ENCODE peak calls at places on chromosome 16, in four cellular contexts. One of them, this sample, is unnamed.

GRCh38 chr16:68227183-68227793 is 8.6 kb downstream of the ESRP2 start:
- DNase-seq in body of pancreas: no peak
- DNase-seq in heart left ventricle: no peak
- DNase-seq in gastrocnemius medialis: no peak
- DNase-seq in this sample: no peak

GRCh38 chr16:56916571-56917403 is 15.2 kb upstream of the HERPUD1 start:
- DNase-seq in body of pancreas: peak
- DNase-seq in gastrocnemius medialis: no peak
- DNase-seq in heart left ventricle: no peak
- DNase-seq in this sample: peak

GRCh38 chr16:57795431-57795878 is 6.8 kb downstream of the KIFC3 start:
- DNase-seq in heart left ventricle: no peak
- DNase-seq in gastrocnemius medialis: peak
- DNase-seq in body of pancreas: peak
- DNase-seq in this sample: peak

GRCh38 chr16:84425696-84426095 is 57.4 kb downstream of the ATP2C2 start:
- DNase-seq in body of pancreas: no peak
- DNase-seq in heart left ventricle: no peak
- DNase-seq in gastrocnemius medialis: no peak
- DNase-seq in this sample: no peak

GRCh38 chr16:66935319-66936011 is at the start of gene CES2:
- DNase-seq in gastrocnemius medialis: peak
- DNase-seq in heart left ventricle: peak
- DNase-seq in body of pancreas: peak
- DNase-seq in this sample: peak

GRCh38 chr16:3004781-3005284 is 7.9 kb upstream of the CLDN9 start:
- DNase-seq in gastrocnemius medialis: no peak
- DNase-seq in body of pancreas: peak
- DNase-seq in heart left ventricle: no peak
- DNase-seq in this sample: peak

GRCh38 chr16:23534868-23535860 is 22.0 kb downstream of the EARS2 start:
- DNase-seq in body of pancreas: no peak
- DNase-seq in gastrocnemius medialis: no peak
- DNase-seq in heart left ventricle: no peak
- DNase-seq in this sample: no peak

GRCh38 chr16:55120408-55120807 is 189.7 kb downstream of the IRX5 start:
- DNase-seq in heart left ventricle: no peak
- DNase-seq in gastrocnemius medialis: no peak
- DNase-seq in body of pancreas: no peak
- DNase-seq in this sample: no peak

GRCh38 chr16:54280751-54281150 is 5.8 kb downstream of the IRX3 start:
- DNase-seq in heart left ventricle: no peak
- DNase-seq in gastrocnemius medialis: no peak
- DNase-seq in body of pancreas: no peak
- DNase-seq in this sample: no peak

GRCh38 chr16:52548261-52549010 is 1.5 kb upstream of the TOX3 start:
- DNase-seq in body of pancreas: no peak
- DNase-seq in gastrocnemius medialis: no peak
- DNase-seq in heart left ventricle: no peak
- DNase-seq in this sample: no peak

GRCh38 chr16:74999208-74999682 is 421 bp downstream of the ZNRF1 start:
- DNase-seq in gastrocnemius medialis: no peak
- DNase-seq in body of pancreas: peak
- DNase-seq in heart left ventricle: peak
- DNase-seq in this sample: peak

GRCh38 chr16:88856122-88856827 is 472 bp downstream of the GALNS start:
- DNase-seq in heart left ventricle: peak
- DNase-seq in gastrocnemius medialis: no peak
- DNase-seq in body of pancreas: no peak
- DNase-seq in this sample: peak

GRCh38 chr16:22380529-22380928 is 6.1 kb upstream of the CDR2 start:
- DNase-seq in heart left ventricle: no peak
- DNase-seq in body of pancreas: no peak
- DNase-seq in gastrocnemius medialis: no peak
- DNase-seq in this sample: no peak

GRCh38 chr16:17229766-17230165 is 241.0 kb downstream of the XYLT1 start:
- DNase-seq in heart left ventricle: no peak
- DNase-seq in body of pancreas: no peak
- DNase-seq in gastrocnemius medialis: no peak
- DNase-seq in this sample: no peak

GRCh38 chr16:63361032-63361624 is 1324.9 kb upstream of the CDH8 start:
- DNase-seq in gastrocnemius medialis: no peak
- DNase-seq in body of pancreas: no peak
- DNase-seq in heart left ventricle: no peak
- DNase-seq in this sample: no peak

GRCh38 chr16:48393843-48394703 is 8.9 kb upstream of the SIAH1 start:
- DNase-seq in body of pancreas: peak
- DNase-seq in heart left ventricle: no peak
- DNase-seq in gastrocnemius medialis: peak
- DNase-seq in this sample: no peak

GRCh38 chr16:85921026-85921425 is 22.1 kb downstream of the IRF8 start:
- DNase-seq in gastrocnemius medialis: no peak
- DNase-seq in heart left ventricle: no peak
- DNase-seq in body of pancreas: no peak
- DNase-seq in this sample: no peak
- TF ChIP-seq POLR2A in gastrocnemius medialis: no peak
- TF ChIP-seq POLR2A in heart left ventricle: no peak
- TF ChIP-seq POLR2A in body of pancreas: no peak
- TF ChIP-seq POLR2A in this sample: no peak

GRCh38 chr16:30473231-30474061 is 904 bp downstream of the ITGAL start:
- DNase-seq in gastrocnemius medialis: no peak
- DNase-seq in body of pancreas: no peak
- DNase-seq in heart left ventricle: peak
- DNase-seq in this sample: peak
- TF ChIP-seq POLR2A in gastrocnemius medialis: no peak
- TF ChIP-seq POLR2A in body of pancreas: no peak
- TF ChIP-seq POLR2A in heart left ventricle: no peak
- TF ChIP-seq POLR2A in this sample: no peak

DNA sequence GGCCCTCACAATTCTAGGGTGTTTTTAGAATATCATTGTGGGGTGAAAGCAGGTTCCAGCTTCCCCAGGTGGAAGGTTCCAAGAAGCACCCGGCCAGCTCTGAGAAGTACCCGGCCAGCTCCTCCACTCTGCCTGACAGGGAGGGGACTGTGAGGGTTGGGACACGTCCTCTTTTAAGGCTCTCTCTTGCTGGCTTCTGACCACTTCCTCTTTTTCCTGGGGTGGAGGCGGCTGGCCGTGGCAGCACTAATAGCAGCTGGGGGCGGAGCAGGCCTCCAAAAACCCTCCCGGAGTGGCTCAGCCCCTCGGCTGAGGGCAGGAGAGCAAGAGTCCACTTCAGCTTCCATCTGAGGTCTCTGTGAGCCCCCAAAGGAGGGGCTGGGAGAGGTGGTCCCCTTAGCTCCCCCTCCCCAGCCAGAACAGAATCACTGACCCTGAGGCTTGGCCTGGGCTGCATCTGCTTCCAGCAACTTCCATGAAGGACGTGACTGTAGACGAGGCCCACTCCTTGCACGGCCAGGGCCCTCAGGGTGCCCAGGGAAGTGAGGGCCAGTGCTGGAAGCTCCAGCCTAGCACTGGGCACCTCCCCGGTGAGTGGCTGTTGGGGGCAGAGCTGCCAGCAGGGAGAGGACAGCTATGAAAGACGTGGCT is 26.7 kb upstream of the PLCG2 start:
- DNase-seq in gastrocnemius medialis: peak
- DNase-seq in body of pancreas: peak
- DNase-seq in heart left ventricle: peak
- DNase-seq in this sample: peak
- TF ChIP-seq POLR2A in gastrocnemius medialis: no peak
- TF ChIP-seq POLR2A in body of pancreas: no peak
- TF ChIP-seq POLR2A in heart left ventricle: no peak
- TF ChIP-seq POLR2A in this sample: no peak

GRCh38 chr16:11205754-11206459 is 50.1 kb downstream of the SOCS1 start:
- DNase-seq in body of pancreas: no peak
- DNase-seq in gastrocnemius medialis: no peak
- DNase-seq in heart left ventricle: no peak
- DNase-seq in this sample: peak
- TF ChIP-seq POLR2A in body of pancreas: no peak
- TF ChIP-seq POLR2A in gastrocnemius medialis: no peak
- TF ChIP-seq POLR2A in heart left ventricle: no peak
- TF ChIP-seq POLR2A in this sample: no peak